ENCODE peak calls at places on chromosomes 6 and 20, in eight cellular contexts. One of them, this sample, is unnamed.
A peak's percentile ranks its signal among the peaks of the same experiment; 100 is the strongest.

GRCh38 chr6:103047567-103047966 is 1654.1 kb downstream of the GRIK2 start:
- DNase-seq in sigmoid colon: no peak
- DNase-seq in stomach: no peak
- DNase-seq in esophagus muscularis mucosa: no peak
- DNase-seq in breast epithelium: no peak
- DNase-seq in SK-N-MC: no peak
- DNase-seq in GM23338: peak; percentile 57
- DNase-seq in GM12878: no peak
- DNase-seq in this sample: no peak

GRCh38 chr6:85005494-85005893 is 241.1 kb upstream of the TBX18 start:
- DNase-seq in sigmoid colon: no peak
- DNase-seq in stomach: no peak
- DNase-seq in esophagus muscularis mucosa: no peak
- DNase-seq in breast epithelium: no peak
- DNase-seq in SK-N-MC: no peak
- DNase-seq in GM23338: no peak
- DNase-seq in GM12878: no peak
- DNase-seq in this sample: no peak

GRCh38 chr6:41191569-41191968 is 9.4 kb downstream of the TREML2 start:
- DNase-seq in sigmoid colon: no peak
- DNase-seq in stomach: no peak
- DNase-seq in esophagus muscularis mucosa: no peak
- DNase-seq in breast epithelium: no peak
- DNase-seq in SK-N-MC: no peak
- DNase-seq in GM23338: peak; percentile 85
- DNase-seq in GM12878: no peak
- DNase-seq in this sample: no peak

GRCh38 chr6:139189665-139190064 is 54.8 kb downstream of the HECA start:
- DNase-seq in sigmoid colon: no peak
- DNase-seq in stomach: no peak
- DNase-seq in esophagus muscularis mucosa: no peak
- DNase-seq in breast epithelium: no peak
- DNase-seq in SK-N-MC: no peak
- DNase-seq in GM23338: no peak
- DNase-seq in GM12878: no peak
- DNase-seq in this sample: no peak

GRCh38 chr20:56843817-56844216 is 214.7 kb downstream of the TFAP2C start:
- DNase-seq in sigmoid colon: no peak
- DNase-seq in stomach: no peak
- DNase-seq in esophagus muscularis mucosa: no peak
- DNase-seq in breast epithelium: no peak
- DNase-seq in SK-N-MC: no peak
- DNase-seq in GM23338: peak; percentile 63
- DNase-seq in GM12878: no peak
- DNase-seq in this sample: no peak

GRCh38 chr20:57768519-57768918 is 58.7 kb upstream of the PMEPA1 start:
- DNase-seq in sigmoid colon: peak; percentile 3
- DNase-seq in stomach: no peak
- DNase-seq in esophagus muscularis mucosa: no peak
- DNase-seq in breast epithelium: no peak
- DNase-seq in SK-N-MC: no peak
- DNase-seq in GM23338: no peak
- DNase-seq in GM12878: no peak
- DNase-seq in this sample: no peak

GRCh38 chr20:14643146-14643545 is 305.7 kb upstream of the FLRT3 start:
- DNase-seq in sigmoid colon: no peak
- DNase-seq in stomach: no peak
- DNase-seq in esophagus muscularis mucosa: no peak
- DNase-seq in breast epithelium: no peak
- DNase-seq in SK-N-MC: no peak
- DNase-seq in GM23338: no peak
- DNase-seq in GM12878: no peak
- DNase-seq in this sample: no peak

GRCh38 chr6:27019651-27020552 is 227.6 kb upstream of the PRSS16 start:
- DNase-seq in sigmoid colon: peak; percentile 95
- DNase-seq in stomach: peak; percentile 76
- DNase-seq in esophagus muscularis mucosa: peak; percentile 95
- DNase-seq in breast epithelium: peak; percentile 88
- DNase-seq in SK-N-MC: peak; percentile 51
- DNase-seq in GM23338: peak; percentile 94
- DNase-seq in GM12878: peak; percentile 62
- DNase-seq in this sample: peak; percentile 87

GRCh38 chr6:109227646-109228045 is 132.3 kb downstream of the CEP57L1 start:
- DNase-seq in sigmoid colon: no peak
- DNase-seq in stomach: no peak
- DNase-seq in esophagus muscularis mucosa: no peak
- DNase-seq in breast epithelium: no peak
- DNase-seq in SK-N-MC: no peak
- DNase-seq in GM23338: no peak
- DNase-seq in GM12878: no peak
- DNase-seq in this sample: no peak
- H3K36me3 ChIP-seq in sigmoid colon: no peaks in the 10 kb centered on the region
- H3K36me3 ChIP-seq in stomach: no peaks in the 10 kb centered on the region
- H3K36me3 ChIP-seq in esophagus muscularis mucosa: no peaks in the 10 kb centered on the region
- H3K36me3 ChIP-seq in breast epithelium: no peaks in the 10 kb centered on the region
- H3K36me3 ChIP-seq in SK-N-MC: no peaks in the 10 kb centered on the region
- H3K36me3 ChIP-seq in GM23338: no peaks in the 10 kb centered on the region
- H3K36me3 ChIP-seq in GM12878: no peaks in the 10 kb centered on the region
- H3K36me3 ChIP-seq in this sample: no peaks in the 10 kb centered on the region

DNA sequence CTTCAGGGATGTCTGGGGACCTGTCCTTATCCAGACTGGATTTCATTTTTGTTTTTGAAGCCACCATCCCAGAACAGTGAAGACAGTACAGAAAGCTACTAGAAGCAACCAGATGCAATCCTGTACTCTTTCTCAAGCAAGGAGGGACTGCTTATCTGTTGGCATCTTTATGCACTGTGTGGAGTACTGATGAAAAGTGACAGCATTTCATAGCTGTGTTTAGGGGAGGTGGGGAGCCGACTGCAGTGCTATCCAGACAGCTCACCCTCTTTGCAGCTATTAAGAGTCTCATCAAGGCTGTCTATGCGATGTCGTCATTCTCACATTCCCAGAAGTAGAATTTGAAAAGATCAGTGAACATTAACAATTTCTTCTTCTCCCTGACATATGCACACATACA is 5.5 kb downstream of the ZDHHC14 start:
- DNase-seq in sigmoid colon: no peak
- DNase-seq in stomach: no peak
- DNase-seq in esophagus muscularis mucosa: no peak
- DNase-seq in breast epithelium: no peak
- DNase-seq in SK-N-MC: no peak
- DNase-seq in GM23338: no peak
- DNase-seq in GM12878: no peak
- DNase-seq in this sample: no peak
- TF ChIP-seq POLR2AphosphoS5 in sigmoid colon: no peak
- TF ChIP-seq POLR2AphosphoS5 in stomach: no peak
- TF ChIP-seq POLR2AphosphoS5 in esophagus muscularis mucosa: no peak
- TF ChIP-seq POLR2AphosphoS5 in breast epithelium: no peak
- TF ChIP-seq POLR2AphosphoS5 in SK-N-MC: no peak
- TF ChIP-seq POLR2AphosphoS5 in GM23338: no peak
- TF ChIP-seq POLR2AphosphoS5 in GM12878: no peak
- TF ChIP-seq POLR2AphosphoS5 in this sample: no peak

GRCh38 chr20:43949741-43950618 is 35.3 kb downstream of the TOX2 start:
- DNase-seq in sigmoid colon: no peak
- DNase-seq in stomach: peak; percentile 52
- DNase-seq in esophagus muscularis mucosa: no peak
- DNase-seq in breast epithelium: no peak
- DNase-seq in SK-N-MC: no peak
- DNase-seq in GM23338: no peak
- DNase-seq in GM12878: peak; percentile 66
- DNase-seq in this sample: no peak

GRCh38 chr20:43954704-43955243 is 40.1 kb downstream of the TOX2 start:
- DNase-seq in sigmoid colon: no peak
- DNase-seq in stomach: no peak
- DNase-seq in esophagus muscularis mucosa: no peak
- DNase-seq in breast epithelium: no peak
- DNase-seq in SK-N-MC: no peak
- DNase-seq in GM23338: no peak
- DNase-seq in GM12878: no peak
- DNase-seq in this sample: no peak

GRCh38 chr20:43957392-43957791 is 42.7 kb downstream of the TOX2 start:
- DNase-seq in sigmoid colon: no peak
- DNase-seq in stomach: no peak
- DNase-seq in esophagus muscularis mucosa: no peak
- DNase-seq in breast epithelium: no peak
- DNase-seq in SK-N-MC: no peak
- DNase-seq in GM23338: no peak
- DNase-seq in GM12878: no peak
- DNase-seq in this sample: no peak

GRCh38 chr20:43955244-43956191 is 40.9 kb downstream of the TOX2 start:
- DNase-seq in sigmoid colon: no peak
- DNase-seq in stomach: no peak
- DNase-seq in esophagus muscularis mucosa: no peak
- DNase-seq in breast epithelium: no peak
- DNase-seq in SK-N-MC: no peak
- DNase-seq in GM23338: no peak
- DNase-seq in GM12878: peak; percentile 73
- DNase-seq in this sample: no peak

GRCh38 chr20:43953919-43954617 is 39.4 kb downstream of the TOX2 start:
- DNase-seq in sigmoid colon: no peak
- DNase-seq in stomach: no peak
- DNase-seq in esophagus muscularis mucosa: no peak
- DNase-seq in breast epithelium: no peak
- DNase-seq in SK-N-MC: no peak
- DNase-seq in GM23338: no peak
- DNase-seq in GM12878: no peak
- DNase-seq in this sample: no peak
- H3K27ac ChIP-seq in sigmoid colon: no peak overlapping the region
- H3K27ac ChIP-seq in stomach: no peak overlapping the region
- H3K27ac ChIP-seq in esophagus muscularis mucosa: peak overlapping the region; percentile 67
- H3K27ac ChIP-seq in breast epithelium: no peak overlapping the region
- H3K27ac ChIP-seq in SK-N-MC: peak overlapping the region; percentile 98
- H3K27ac ChIP-seq in GM23338: no peak overlapping the region
- H3K27ac ChIP-seq in GM12878: no peak overlapping the region
- H3K27ac ChIP-seq in this sample: no peak overlapping the region

GRCh38 chr6:137222376-137222775 is 3.2 kb upstream of the IFNGR1 start:
- DNase-seq in sigmoid colon: no peak
- DNase-seq in stomach: peak; percentile 46
- DNase-seq in esophagus muscularis mucosa: no peak
- DNase-seq in breast epithelium: no peak
- DNase-seq in SK-N-MC: no peak
- DNase-seq in GM23338: no peak
- DNase-seq in GM12878: no peak
- DNase-seq in this sample: peak; percentile 71
- H3K36me3 ChIP-seq in sigmoid colon: no peaks in the 10 kb centered on the region
- H3K36me3 ChIP-seq in stomach: no peaks in the 10 kb centered on the region
- H3K36me3 ChIP-seq in esophagus muscularis mucosa: no peaks in the 10 kb centered on the region
- H3K36me3 ChIP-seq in breast epithelium: no peaks in the 10 kb centered on the region
- H3K36me3 ChIP-seq in SK-N-MC: no peaks in the 10 kb centered on the region
- H3K36me3 ChIP-seq in GM23338: no peaks in the 10 kb centered on the region
- H3K36me3 ChIP-seq in GM12878: no peaks in the 10 kb centered on the region
- H3K36me3 ChIP-seq in this sample: no peaks in the 10 kb centered on the region

This sample was measured in prostate gland.